ENCODE peak calls at places on chromosomes 3 and 15, in four cellular contexts. One of them, this sample, is unnamed.

GRCh38 chr15:99341786-99342185 is 90.5 kb downstream of the LRRC28 start:
- DNase-seq in GM12864: no peak
- DNase-seq in IMR-90: peak; percentile 8
- DNase-seq in WTC11: no peak
- DNase-seq in this sample: no peak

GRCh38 chr3:120791010-120791409 is 48.5 kb downstream of the GTF2E1 start:
- DNase-seq in WTC11: no peak
- DNase-seq in IMR-90: no peak
- DNase-seq in GM12864: no peak
- DNase-seq in this sample: no peak

GRCh38 chr3:58049143-58049785 is 41.0 kb downstream of the FLNB start:
- DNase-seq in WTC11: peak; percentile 59
- DNase-seq in IMR-90: peak; percentile 90
- DNase-seq in GM12864: no peak
- DNase-seq in this sample: peak; percentile 93

GRCh38 chr3:194714122-194714425 is 28.4 kb downstream of the FAM43A start:
- DNase-seq in WTC11: no peak
- DNase-seq in GM12864: no peak
- DNase-seq in IMR-90: no peak
- DNase-seq in this sample: no peak

GRCh38 chr3:195699860-195700259 is 20.9 kb upstream of the MUC20 start:
- DNase-seq in WTC11: no peak
- DNase-seq in GM12864: no peak
- DNase-seq in IMR-90: no peak
- DNase-seq in this sample: no peak

GRCh38 chr15:40229956-40230355 is 8.9 kb upstream of the PAK6 start:
- DNase-seq in GM12864: no peak
- DNase-seq in WTC11: no peak
- DNase-seq in IMR-90: no peak
- DNase-seq in this sample: no peak

GRCh38 chr15:40058476-40059140 is 19.6 kb upstream of the SRP14 start:
- DNase-seq in IMR-90: peak; percentile 76
- DNase-seq in GM12864: no peak
- DNase-seq in WTC11: no peak
- DNase-seq in this sample: peak; percentile 10

GRCh38 chr15:74982183-74982582 is 13.2 kb upstream of the SCAMP5 start:
- DNase-seq in IMR-90: no peak
- DNase-seq in WTC11: no peak
- DNase-seq in GM12864: no peak
- DNase-seq in this sample: no peak

GRCh38 chr15:74655424-74655823 is 39.8 kb downstream of the CLK3 start:
- DNase-seq in IMR-90: no peak
- DNase-seq in GM12864: no peak
- DNase-seq in WTC11: no peak
- DNase-seq in this sample: no peak

GRCh38 chr3:112979244-112979832 is 4.4 kb upstream of the CD200R1 start:
- DNase-seq in WTC11: no peak
- DNase-seq in IMR-90: peak; percentile 39
- DNase-seq in GM12864: no peak
- DNase-seq in this sample: no peak

GRCh38 chr15:77566092-77566491 is 66.6 kb downstream of the LINGO1 start:
- DNase-seq in GM12864: no peak
- DNase-seq in WTC11: no peak
- DNase-seq in IMR-90: no peak
- DNase-seq in this sample: no peak

GRCh38 chr3:171944109-171945016 is 95.0 kb upstream of the FNDC3B start:
- DNase-seq in GM12864: no peak
- DNase-seq in IMR-90: no peak
- DNase-seq in WTC11: no peak
- DNase-seq in this sample: no peak

GRCh38 chr3:86547697-86548096 is 443.3 kb downstream of the VGLL3 start:
- DNase-seq in IMR-90: no peak
- DNase-seq in GM12864: no peak
- DNase-seq in WTC11: peak; percentile 64
- DNase-seq in this sample: peak; percentile 74

GRCh38 chr15:67506775-67507747 is 13.9 kb upstream of the C15orf61 start:
- DNase-seq in GM12864: no peak
- DNase-seq in IMR-90: peak; percentile 9
- DNase-seq in WTC11: no peak
- DNase-seq in this sample: no peak

GRCh38 chr15:42411884-42412283 is 52.6 kb downstream of the CAPN3 start:
- DNase-seq in IMR-90: no peak
- DNase-seq in GM12864: no peak
- DNase-seq in WTC11: no peak
- DNase-seq in this sample: no peak

GRCh38 chr3:149850787-149851582 is 38.0 kb downstream of the RNF13 start:
- DNase-seq in IMR-90: no peak
- DNase-seq in WTC11: no peak
- DNase-seq in GM12864: no peak
- DNase-seq in this sample: no peak

GRCh38 chr15:65184305-65184943 is 718 bp downstream of the CLPX start:
- DNase-seq in WTC11: peak; percentile 66
- DNase-seq in GM12864: no peak
- DNase-seq in IMR-90: peak; percentile 57
- DNase-seq in this sample: peak; percentile 87

GRCh38 chr3:69675773-69676660 is 63.2 kb upstream of the MITF start:
- DNase-seq in GM12864: no peak
- DNase-seq in WTC11: no peak
- DNase-seq in IMR-90: no peak
- DNase-seq in this sample: no peak

GRCh38 chr15:34241376-34242350 is 16.8 kb downstream of the EMC4 start:
- DNase-seq in WTC11: no peak
- DNase-seq in GM12864: peak; percentile 19
- DNase-seq in IMR-90: peak; percentile 51
- DNase-seq in this sample: no peak

GRCh38 chr15:70380484-70380883 is 282.8 kb upstream of the TLE3 start:
- DNase-seq in GM12864: no peak
- DNase-seq in IMR-90: no peak
- DNase-seq in WTC11: no peak
- DNase-seq in this sample: peak; percentile 62

DNA sequence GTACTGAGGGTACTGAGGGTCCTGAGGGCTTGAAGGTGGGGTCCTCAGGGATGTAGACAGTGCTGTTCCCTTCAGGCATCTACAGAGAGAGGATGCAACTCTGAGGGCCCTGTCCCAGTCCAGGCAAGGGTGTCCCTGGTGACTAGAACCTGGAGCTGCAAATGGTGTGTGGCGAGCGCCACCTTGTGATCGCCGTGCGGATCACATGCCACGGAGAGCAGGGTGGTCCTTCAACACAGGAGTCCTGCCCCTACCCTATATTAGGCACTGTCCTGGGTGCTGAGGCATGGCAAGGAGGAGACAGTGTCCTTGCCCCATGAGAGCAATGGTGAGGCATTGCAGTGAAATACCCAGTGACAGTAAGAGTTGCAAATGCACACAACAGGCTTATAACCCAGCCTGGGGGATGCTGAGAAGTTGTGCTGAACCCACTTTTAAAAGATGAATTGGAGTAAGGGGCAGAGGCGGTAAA is 23.6 kb downstream of the RHCG start:
- DNase-seq in GM12864: peak; percentile 13
- DNase-seq in IMR-90: peak; percentile 47
- DNase-seq in WTC11: peak; percentile 95
- DNase-seq in this sample: peak; percentile 99
- TF ChIP-seq CTCF in GM12864: peak; percentile 95
- TF ChIP-seq CTCF in IMR-90: peak; percentile 75
- TF ChIP-seq CTCF in WTC11: peak; percentile 86
- TF ChIP-seq CTCF in this sample: peak; percentile 96

GRCh38 chr3:14230729-14231128 is 52.1 kb downstream of the LSM3 start:
- DNase-seq in IMR-90: no peak
- DNase-seq in GM12864: no peak
- DNase-seq in WTC11: no peak
- DNase-seq in this sample: peak; percentile 37
- TF ChIP-seq CTCF in IMR-90: no peak
- TF ChIP-seq CTCF in GM12864: no peak
- TF ChIP-seq CTCF in WTC11: no peak
- TF ChIP-seq CTCF in this sample: no peak

DNA sequence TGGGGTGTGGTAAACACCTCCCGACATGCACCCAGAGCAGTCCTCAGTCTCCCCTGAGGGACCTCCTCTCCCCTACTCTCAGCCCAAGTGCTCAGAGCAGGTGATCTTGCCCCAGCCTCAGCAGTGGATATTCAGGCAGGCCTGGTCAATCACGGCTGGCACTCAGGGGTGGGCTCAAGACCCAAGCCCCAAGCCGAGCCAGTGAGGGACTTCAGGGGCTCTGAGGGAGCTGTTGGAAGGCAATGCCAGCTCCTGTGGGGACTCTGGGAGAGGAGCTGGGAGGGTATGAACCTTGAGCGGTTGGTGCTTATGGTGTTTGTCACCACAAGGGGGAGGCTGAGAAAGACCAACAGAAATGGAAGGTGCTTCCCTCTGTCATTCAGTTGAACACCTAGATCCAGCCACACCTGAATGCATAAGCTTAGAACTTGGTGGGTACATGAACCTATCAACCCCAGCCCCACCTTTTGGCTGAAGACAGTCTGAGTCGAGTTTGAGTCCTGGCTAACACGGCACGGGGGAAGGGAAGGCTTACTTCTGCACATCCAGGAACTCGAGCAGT is 19.4 kb downstream of the ALS2CL start:
- DNase-seq in IMR-90: no peak
- DNase-seq in GM12864: no peak
- DNase-seq in WTC11: peak; percentile 8
- DNase-seq in this sample: peak; percentile 64
- TF ChIP-seq CTCF in IMR-90: peak; percentile 13
- TF ChIP-seq CTCF in GM12864: peak; percentile 57
- TF ChIP-seq CTCF in WTC11: no peak
- TF ChIP-seq CTCF in this sample: peak; percentile 62

GRCh38 chr3:143757691-143758090 is 90.6 kb downstream of the SLC9A9 start:
- DNase-seq in GM12864: no peak
- DNase-seq in IMR-90: no peak
- DNase-seq in WTC11: no peak
- DNase-seq in this sample: no peak

GRCh38 chr3:143764840-143765239 is 83.4 kb downstream of the SLC9A9 start:
- DNase-seq in GM12864: no peak
- DNase-seq in IMR-90: no peak
- DNase-seq in WTC11: no peak
- DNase-seq in this sample: no peak

GRCh38 chr3:143769663-143770062 is 78.6 kb downstream of the SLC9A9 start:
- DNase-seq in IMR-90: peak; percentile 57
- DNase-seq in WTC11: no peak
- DNase-seq in GM12864: no peak
- DNase-seq in this sample: no peak

GRCh38 chr3:143763568-143764162 is 84.6 kb downstream of the SLC9A9 start:
- DNase-seq in IMR-90: peak; percentile 13
- DNase-seq in WTC11: no peak
- DNase-seq in GM12864: no peak
- DNase-seq in this sample: no peak
- TF ChIP-seq CTCF in IMR-90: peak; percentile 36
- TF ChIP-seq CTCF in WTC11: no peak
- TF ChIP-seq CTCF in GM12864: no peak
- TF ChIP-seq CTCF in this sample: peak; percentile 78

DNA sequence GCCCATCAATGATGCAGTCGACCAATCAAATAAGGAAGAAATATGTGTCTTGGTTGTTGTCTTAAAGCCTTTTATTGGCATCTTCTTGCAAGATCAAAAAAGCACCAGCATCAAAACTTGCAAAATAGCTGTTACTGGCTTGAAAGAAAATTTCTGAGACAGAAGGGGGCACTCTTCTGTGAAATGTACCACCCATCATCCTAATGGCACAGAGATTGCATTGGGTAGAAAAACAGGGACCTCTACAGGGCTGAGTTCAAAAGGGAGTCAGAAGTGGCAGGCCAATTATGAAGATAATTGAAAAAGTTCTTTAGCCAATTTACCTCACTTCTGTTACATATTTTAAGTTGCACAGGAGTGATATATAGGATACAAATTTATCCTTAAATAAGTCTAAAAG is 122.3 kb upstream of the GPR149 start:
- DNase-seq in WTC11: no peak
- DNase-seq in IMR-90: no peak
- DNase-seq in GM12864: no peak
- DNase-seq in this sample: no peak
- TF ChIP-seq CTCF in WTC11: no peak
- TF ChIP-seq CTCF in IMR-90: no peak
- TF ChIP-seq CTCF in GM12864: peak; percentile 7
- TF ChIP-seq CTCF in this sample: peak; percentile 85

GRCh38 chr3:42600958-42601675 is 631 bp downstream of the NKTR start:
- DNase-seq in IMR-90: peak; percentile 65
- DNase-seq in WTC11: peak; percentile 67
- DNase-seq in GM12864: no peak
- DNase-seq in this sample: peak; percentile 91
- TF ChIP-seq CTCF in IMR-90: no peak
- TF ChIP-seq CTCF in WTC11: no peak
- TF ChIP-seq CTCF in GM12864: no peak
- TF ChIP-seq CTCF in this sample: peak; percentile 29

DNA sequence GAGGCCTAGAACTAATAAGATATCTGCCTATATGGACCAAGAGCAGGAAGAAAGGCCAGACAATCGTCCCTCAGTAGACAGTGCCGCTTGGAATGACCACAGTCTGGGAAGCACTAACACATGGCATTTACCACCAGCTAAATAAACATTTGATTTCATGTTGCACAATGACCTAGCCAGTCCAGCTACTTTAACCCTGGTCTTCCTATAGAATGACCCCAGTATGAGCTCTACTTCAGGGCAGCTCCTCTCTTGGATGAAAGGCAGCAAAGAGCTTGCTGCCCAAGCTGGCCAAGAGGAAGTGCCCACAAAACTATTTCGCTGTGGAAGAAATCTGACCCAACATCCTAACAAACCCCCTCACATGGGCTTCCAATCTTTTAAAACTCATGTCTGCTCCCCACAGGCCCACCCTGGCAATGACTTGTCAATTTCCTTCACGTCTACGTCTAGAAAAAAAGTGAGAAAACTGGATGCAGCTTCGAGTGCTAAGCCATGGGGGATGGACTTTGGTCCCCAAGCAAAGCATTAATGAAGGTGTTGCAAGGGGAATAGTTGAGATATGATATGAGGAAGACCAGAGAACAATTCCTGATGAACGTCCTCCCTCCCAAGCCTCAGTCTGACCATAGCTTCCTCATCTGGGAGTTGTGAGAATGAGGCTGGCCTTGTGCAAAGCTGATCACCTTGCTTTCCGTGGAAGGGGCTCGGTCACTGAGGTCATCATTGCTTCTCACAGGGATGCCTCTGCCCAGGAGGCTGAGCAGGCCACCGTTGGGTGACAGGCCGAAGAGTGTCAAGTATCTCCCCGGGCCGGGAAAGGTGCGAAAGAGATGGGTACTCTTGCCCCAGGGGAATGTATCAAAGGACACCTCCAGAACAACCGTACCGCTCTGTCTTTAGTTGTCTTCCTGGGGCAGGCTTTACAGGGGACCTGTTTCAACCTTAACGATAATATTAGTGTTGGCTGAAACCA is 993 bp downstream of the SLC25A20 start:
- DNase-seq in IMR-90: no peak
- DNase-seq in WTC11: no peak
- DNase-seq in GM12864: no peak
- DNase-seq in this sample: peak; percentile 45
- TF ChIP-seq CTCF in IMR-90: no peak
- TF ChIP-seq CTCF in WTC11: no peak
- TF ChIP-seq CTCF in GM12864: no peak
- TF ChIP-seq CTCF in this sample: no peak

This sample was measured in endodermal cell.